ENCODE peak calls at places on chromosomes 7 and 10, in five cellular contexts. P is HepG2, Q is HCT116, E is GM23338, M is upper lobe of left lung. S is an unnamed sample.

GRCh38 chr7:130273081-130273699 is 6.5 kb downstream of the CPA2 start:
- DNase-seq in P (no peak), Q (no peak), E (peak), M (no peak), S (no peak)

GRCh38 chr10:112246-112645 is 23.0 kb upstream of the ZMYND11 start:
- DNase-seq in P (no peak), Q (no peak), E (no peak), M (no peak), S (peak)

GRCh38 chr10:72124984-72125383 is 36.6 kb upstream of the SPOCK2 start:
- DNase-seq in P (no peak), Q (no peak), E (no peak), M (no peak), S (no peak)

GRCh38 chr7:115754226-115754625 is 276.3 kb downstream of the TFEC start:
- DNase-seq in P (no peak), Q (no peak), E (no peak), M (no peak), S (no peak)

GRCh38 chr7:119782286-119782685 is 490.7 kb upstream of the KCND2 start:
- DNase-seq in P (no peak), Q (no peak), E (no peak), M (no peak), S (no peak)

GRCh38 chr7:81299272-81299671 is 380.4 kb upstream of the SEMA3C start:
- DNase-seq in P (no peak), Q (peak), E (no peak), M (no peak), S (peak)

GRCh38 chr10:96758423-96758822 is 38.1 kb upstream of the PIK3AP1 start:
- DNase-seq in P (no peak), Q (no peak), E (no peak), M (no peak), S (no peak)

GRCh38 chr7:100683659-100684533 is 10.2 kb downstream of the GIGYF1 start:
- DNase-seq in P (no peak), Q (no peak), E (no peak), M (peak), S (no peak)

GRCh38 chr7:157273208-157274202 is 63.3 kb upstream of the DNAJB6 start:
- DNase-seq in P (peak), Q (peak), E (peak), M (peak), S (no peak)

GRCh38 chr7:157274991-157275427 is 61.8 kb upstream of the DNAJB6 start:
- DNase-seq in P (no peak), Q (no peak), E (no peak), M (no peak), S (no peak)

GRCh38 chr7:157271991-157272324 is 64.8 kb upstream of the DNAJB6 start:
- DNase-seq in P (peak), Q (no peak), E (no peak), M (no peak), S (no peak)

GRCh38 chr7:157271315-157271990 is 65.4 kb upstream of the DNAJB6 start:
- DNase-seq in P (no peak), Q (no peak), E (no peak), M (no peak), S (no peak)

GRCh38 chr7:157272351-157273207 is 64.2 kb upstream of the DNAJB6 start:
- DNase-seq in P (no peak), Q (no peak), E (no peak), M (no peak), S (no peak)
- H3K4me3 ChIP-seq in P (no peak), Q (no peak), E (no peak), M (no peak), S (no peak)

GRCh38 chr10:119826777-119827176 is 45.9 kb downstream of the MCMBP start:
- DNase-seq in P (no peak), Q (no peak), E (no peak), M (no peak), S (no peak)
- TF ChIP-seq POLR2AphosphoS5 in P (no peak), Q (no peak), E (no peak), M (no peak), S (no peak)

DNA sequence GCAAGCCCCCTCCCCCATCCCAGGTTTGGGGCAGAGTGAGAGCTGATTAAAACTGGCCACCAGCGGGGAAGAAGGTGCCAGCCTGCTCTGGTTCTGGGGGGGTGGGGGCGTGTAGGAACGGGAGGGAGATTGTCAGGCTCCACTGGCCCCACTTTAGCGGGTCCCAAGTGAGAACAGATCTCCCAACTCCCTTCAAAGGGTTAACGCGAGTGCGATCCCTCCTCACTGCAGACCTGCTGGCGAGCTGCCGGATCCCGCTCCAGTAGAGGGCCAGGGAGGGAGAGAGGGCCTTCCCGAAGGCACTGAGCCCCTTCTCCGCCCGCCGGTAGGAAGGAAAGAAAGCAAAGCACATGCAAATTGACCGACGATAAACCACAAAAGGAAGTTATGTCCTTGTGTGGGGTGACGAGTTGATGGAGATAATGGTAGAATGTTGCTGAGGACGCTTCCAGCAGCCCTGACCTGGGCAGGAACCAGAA is 1.3 kb downstream of the NRG3 start:
- DNase-seq in P (no peak), Q (no peak), E (peak), M (peak), S (no peak)
- H3K4me3 ChIP-seq in P (no peak), Q (no peak), E (peak), M (peak), S (peak)

DNA sequence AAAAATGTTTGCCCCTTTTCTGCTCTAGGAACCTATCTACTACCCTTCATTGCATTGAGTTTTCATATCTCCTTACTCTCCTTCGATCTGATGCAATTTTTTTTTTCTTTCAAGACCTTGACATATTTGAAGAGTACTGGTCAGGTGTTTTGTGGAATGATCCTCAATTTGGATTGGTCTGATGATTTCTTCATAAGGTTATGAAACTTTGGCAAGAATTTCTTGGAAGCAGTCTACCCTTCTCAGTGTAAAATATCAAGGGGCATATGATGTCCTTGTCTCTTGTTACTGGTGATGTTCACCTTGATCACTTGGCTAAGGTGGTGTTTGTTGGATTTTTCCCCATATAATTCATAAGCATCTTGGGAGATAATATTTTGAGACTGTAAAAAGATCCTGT is 64.7 kb downstream of the CPED1 start:
- DNase-seq in P (no peak), Q (no peak), E (no peak), M (no peak), S (no peak)
- TF ChIP-seq POLR2AphosphoS5 in P (no peak), Q (no peak), E (no peak), M (no peak), S (no peak)

DNA sequence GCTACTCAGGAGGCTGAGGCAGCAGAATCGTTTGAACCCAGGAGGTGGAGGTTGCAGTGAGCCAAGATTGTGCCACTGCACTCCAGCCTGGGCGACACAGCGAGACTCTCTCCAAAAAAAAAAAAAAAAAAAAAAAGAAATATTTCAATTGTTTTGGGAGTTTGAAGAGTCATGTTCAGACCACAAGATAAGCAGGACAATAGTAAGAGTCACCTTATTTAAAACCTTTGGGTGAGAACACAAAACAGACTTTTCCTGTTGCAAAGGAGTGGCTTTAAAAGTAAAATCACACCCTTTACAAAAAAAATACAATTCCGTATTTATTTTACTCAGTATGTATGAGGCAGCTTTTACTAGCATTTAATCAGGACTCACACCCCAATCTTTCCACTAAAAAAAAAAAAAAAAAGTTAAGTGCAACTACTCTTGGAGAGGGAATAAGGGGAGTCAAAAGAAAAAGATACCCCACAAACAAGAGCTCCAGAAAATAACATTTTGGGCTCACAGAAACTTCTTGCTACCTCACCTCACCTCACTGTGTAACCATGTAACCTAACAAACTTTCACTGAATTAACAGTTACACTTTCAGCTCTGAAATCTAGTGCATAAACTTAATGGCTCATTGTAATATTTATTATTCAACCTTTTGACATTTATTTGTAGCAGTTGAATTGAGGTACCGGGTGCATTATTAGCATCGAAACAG is 11.2 kb downstream of the SKIDA1 start:
- DNase-seq in P (no peak), Q (no peak), E (no peak), M (no peak), S (no peak)
- H3K4me3 ChIP-seq in P (no peak), Q (no peak), E (peak), M (no peak), S (peak)

DNA sequence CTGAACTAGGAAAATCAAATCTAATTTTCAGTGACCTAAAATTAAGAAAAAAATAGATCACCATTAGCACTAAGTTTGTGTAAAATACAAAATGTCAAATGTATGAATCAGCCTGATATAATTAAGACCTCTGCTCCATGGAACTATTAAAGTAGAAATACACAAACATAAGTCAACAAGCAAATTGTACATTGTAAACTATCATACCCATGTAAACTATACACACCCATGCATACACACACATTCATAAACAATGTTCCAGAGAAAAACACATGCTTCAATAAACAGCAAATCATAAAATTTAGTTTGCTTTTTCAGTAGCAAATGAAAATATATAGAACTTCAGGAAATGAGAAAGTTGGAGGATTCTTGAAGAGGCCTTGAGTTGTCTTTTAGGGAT is 199.7 kb upstream of the VSTM2A start:
- DNase-seq in P (no peak), Q (no peak), E (no peak), M (no peak), S (no peak)
- TF ChIP-seq POLR2AphosphoS5 in P (no peak), Q (no peak), E (no peak), M (no peak), S (no peak)

DNA sequence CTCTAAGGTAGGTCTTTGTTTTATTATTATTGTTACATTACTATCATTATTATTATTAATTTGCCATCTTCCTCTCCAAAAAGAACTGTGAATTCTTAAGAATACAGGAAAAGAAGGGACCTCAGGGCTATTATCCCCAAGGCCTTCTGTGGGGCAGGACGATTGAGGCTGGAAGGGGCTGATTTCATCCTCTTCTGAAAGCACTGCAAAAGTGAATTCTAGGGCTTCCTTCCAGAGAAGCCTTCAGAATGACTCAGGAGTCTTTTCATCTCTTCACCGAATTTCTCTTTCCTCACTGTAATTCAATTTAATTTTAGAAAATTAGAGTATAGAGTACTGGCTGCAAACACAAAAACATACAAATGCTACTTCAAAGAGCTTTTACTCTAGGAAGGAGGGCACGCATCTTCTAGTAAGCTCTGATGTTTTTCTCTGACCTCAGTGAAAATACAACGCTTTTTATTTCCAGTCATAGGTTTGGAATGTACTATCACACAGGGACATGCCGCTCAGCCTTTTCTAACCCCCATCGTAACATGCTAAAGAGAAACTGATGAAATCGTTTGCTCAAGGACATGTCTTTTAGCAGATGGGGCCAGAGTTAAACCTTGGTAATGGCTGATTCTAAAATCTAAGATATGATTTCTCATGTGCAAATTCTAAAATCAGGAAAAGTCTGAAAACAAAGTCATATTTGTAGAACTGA is 280.3 kb upstream of the PITRM1 start:
- DNase-seq in P (no peak), Q (no peak), E (no peak), M (no peak), S (no peak)
- H3K4me3 ChIP-seq in P (no peak), Q (peak), E (no peak), M (no peak), S (no peak)

GRCh38 chr7:152672626-152673025 is 3.3 kb downstream of the XRCC2 start:
- DNase-seq in P (no peak), Q (no peak), E (no peak), M (no peak), S (no peak)

GRCh38 chr7:152667900-152668440 is 8.0 kb downstream of the XRCC2 start:
- DNase-seq in P (no peak), Q (no peak), E (no peak), M (no peak), S (no peak)

GRCh38 chr7:152669758-152670157 is 6.2 kb downstream of the XRCC2 start:
- DNase-seq in P (no peak), Q (no peak), E (no peak), M (no peak), S (no peak)

GRCh38 chr7:152666078-152666477 is 9.9 kb downstream of the XRCC2 start:
- DNase-seq in P (no peak), Q (no peak), E (no peak), M (no peak), S (no peak)

DNA sequence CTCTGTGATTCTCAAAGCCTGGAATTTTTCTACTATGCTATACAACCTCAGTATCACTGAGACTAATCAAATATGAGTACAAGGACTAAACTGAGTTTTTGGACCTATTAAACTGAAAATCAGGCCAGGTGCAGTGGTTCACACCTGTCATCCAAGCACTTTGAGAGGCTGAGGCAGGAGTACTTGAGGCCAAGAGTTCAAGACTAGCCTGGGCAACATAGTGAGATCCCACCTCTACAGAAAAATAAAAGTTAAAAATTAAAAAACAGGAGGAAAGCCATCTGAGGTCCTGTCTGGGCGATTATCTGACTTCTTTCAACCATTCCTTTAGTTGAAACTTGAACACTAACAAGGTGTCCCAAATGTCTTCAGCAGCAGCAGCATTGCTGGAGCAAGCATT is 7.0 kb downstream of the XRCC2 start:
- DNase-seq in P (no peak), Q (no peak), E (no peak), M (no peak), S (no peak)
- TF ChIP-seq POLR2AphosphoS5 in P (no peak), Q (no peak), E (no peak), M (no peak), S (no peak)

GRCh38 chr7:55965805-55966421 is 1.5 kb downstream of the NIPSNAP2 start:
- DNase-seq in P (peak), Q (no peak), E (no peak), M (no peak), S (no peak)
- H3K4me3 ChIP-seq in P (peak), Q (peak), E (peak), M (no peak), S (peak)

DNA sequence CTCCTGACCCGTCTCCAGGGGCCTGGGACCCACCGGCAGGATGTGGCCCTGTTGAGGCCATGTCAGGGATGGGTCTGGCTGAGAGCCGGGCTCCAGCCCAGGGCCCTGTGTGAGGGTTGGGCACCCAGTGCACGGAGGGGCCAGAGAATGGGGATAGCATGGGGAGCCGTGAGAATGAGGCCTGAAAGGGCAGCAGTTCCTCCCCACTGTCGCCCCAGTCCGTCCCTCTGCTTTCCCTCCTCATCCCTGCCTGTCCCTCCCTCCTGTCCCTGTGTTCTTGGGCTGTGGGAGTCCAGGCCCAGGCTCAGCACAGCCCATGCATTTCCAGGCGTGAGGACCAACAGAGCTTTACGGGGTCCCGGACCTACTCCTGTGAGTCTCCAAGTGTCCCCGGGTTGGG is 9.6 kb downstream of the LAT2 start:
- DNase-seq in P (no peak), Q (no peak), E (no peak), M (peak), S (no peak)
- TF ChIP-seq POLR2AphosphoS5 in P (no peak), Q (no peak), E (no peak), M (no peak), S (no peak)

S was measured in SK-N-MC.